ENCODE peak calls at places on chromosomes 7 and 10, in five cellular contexts. One of them, this sample, is unnamed. For H3K4me1 and H3K9me3, the result is how much of the 10 kb centered on the place peaks cover.

GRCh38 chr7:99784007-99784406 is at the start of gene CYP3A4:
- DNase-seq in mucosa of descending colon: peak
- DNase-seq in Peyer's patch: peak
- DNase-seq in left ventricle myocardium inferior: no peak
- DNase-seq in cardiac muscle cell: no peak
- DNase-seq in this sample: no peak

GRCh38 chr10:121880842-121881423 is 46.9 kb downstream of the ATE1 start:
- DNase-seq in mucosa of descending colon: no peak
- DNase-seq in cardiac muscle cell: peak
- DNase-seq in left ventricle myocardium inferior: no peak
- DNase-seq in Peyer's patch: no peak
- DNase-seq in this sample: peak

GRCh38 chr10:103592186-103593021 is 98.9 kb downstream of the NEURL1 start:
- DNase-seq in Peyer's patch: peak
- DNase-seq in mucosa of descending colon: peak
- DNase-seq in cardiac muscle cell: peak
- DNase-seq in left ventricle myocardium inferior: no peak
- DNase-seq in this sample: peak

GRCh38 chr10:122140941-122141623 is 130.0 kb upstream of the BTBD16 start:
- DNase-seq in mucosa of descending colon: peak
- DNase-seq in cardiac muscle cell: peak
- DNase-seq in Peyer's patch: peak
- DNase-seq in left ventricle myocardium inferior: peak
- DNase-seq in this sample: no peak

GRCh38 chr10:110171032-110171431 is 36.4 kb upstream of the MXI1 start:
- DNase-seq in mucosa of descending colon: no peak
- DNase-seq in Peyer's patch: no peak
- DNase-seq in left ventricle myocardium inferior: no peak
- DNase-seq in cardiac muscle cell: no peak
- DNase-seq in this sample: no peak

GRCh38 chr10:77320852-77321496 is 316.6 kb downstream of the KCNMA1 start:
- DNase-seq in mucosa of descending colon: no peak
- DNase-seq in Peyer's patch: no peak
- DNase-seq in cardiac muscle cell: peak
- DNase-seq in left ventricle myocardium inferior: no peak
- DNase-seq in this sample: no peak

GRCh38 chr10:90308223-90308622 is 549.6 kb downstream of the HTR7 start:
- DNase-seq in Peyer's patch: no peak
- DNase-seq in cardiac muscle cell: peak
- DNase-seq in mucosa of descending colon: no peak
- DNase-seq in left ventricle myocardium inferior: no peak
- DNase-seq in this sample: no peak

GRCh38 chr7:145082366-145083240 is 246.8 kb upstream of the TPK1 start:
- DNase-seq in Peyer's patch: no peak
- DNase-seq in mucosa of descending colon: no peak
- DNase-seq in left ventricle myocardium inferior: no peak
- DNase-seq in cardiac muscle cell: no peak
- DNase-seq in this sample: no peak

GRCh38 chr7:101633516-101633915 is 4.4 kb upstream of the MYL10 start:
- DNase-seq in left ventricle myocardium inferior: peak
- DNase-seq in mucosa of descending colon: no peak
- DNase-seq in cardiac muscle cell: no peak
- DNase-seq in Peyer's patch: no peak
- DNase-seq in this sample: no peak

GRCh38 chr10:118732253-118733194 is 22.2 kb downstream of the CACUL1 start:
- DNase-seq in Peyer's patch: no peak
- DNase-seq in cardiac muscle cell: no peak
- DNase-seq in mucosa of descending colon: peak
- DNase-seq in left ventricle myocardium inferior: no peak
- DNase-seq in this sample: no peak

GRCh38 chr7:95766657-95767056 is 5.7 kb upstream of the DYNC1I1 start:
- DNase-seq in Peyer's patch: no peak
- DNase-seq in mucosa of descending colon: no peak
- DNase-seq in left ventricle myocardium inferior: no peak
- DNase-seq in cardiac muscle cell: no peak
- DNase-seq in this sample: no peak

DNA sequence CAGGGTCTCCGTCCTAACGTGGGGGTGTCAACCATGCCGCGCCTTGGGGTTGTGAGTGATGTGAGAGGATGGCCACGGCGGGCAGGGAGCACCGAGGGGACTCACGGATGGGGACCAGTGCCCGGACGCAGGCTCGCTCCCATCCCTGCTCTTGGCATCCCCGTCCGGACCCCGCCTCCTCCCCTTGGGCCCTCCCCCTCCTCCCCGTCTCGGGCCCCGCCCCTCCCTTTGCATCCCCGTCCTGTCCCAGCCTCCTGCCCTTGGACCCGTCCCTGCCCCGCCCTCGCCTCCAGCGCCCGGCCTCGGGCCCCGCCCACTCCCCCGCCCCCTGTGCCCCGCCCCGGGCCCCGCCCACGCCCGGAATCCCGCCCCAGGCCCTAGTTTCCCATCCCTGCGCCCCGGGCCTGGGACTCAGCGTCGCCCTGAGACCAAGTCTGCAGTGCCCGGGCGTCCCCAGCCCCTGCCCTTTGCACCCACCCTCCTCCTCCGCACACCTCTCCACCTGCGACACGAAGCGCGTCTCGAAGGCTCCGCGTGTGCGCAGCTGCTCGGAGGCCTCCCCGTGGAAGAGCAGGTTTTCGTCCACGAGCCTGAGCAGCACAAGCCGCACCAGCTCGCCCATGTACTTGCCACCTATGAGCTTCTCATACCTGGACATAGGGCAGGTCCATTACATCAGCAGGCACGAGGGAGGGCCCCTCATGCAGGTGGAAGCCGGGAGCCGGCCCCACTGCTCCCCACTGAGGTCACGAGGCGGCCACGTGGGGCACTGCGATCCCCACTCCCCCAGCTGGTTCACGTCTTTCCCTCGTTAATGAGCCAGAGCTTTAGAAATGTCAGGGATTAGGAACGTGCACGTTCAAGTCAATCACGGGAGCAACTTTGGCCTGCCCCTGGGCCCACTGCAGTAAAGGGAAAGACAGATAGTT is 5.1 kb upstream of the MYL7 start:
- DNase-seq in mucosa of descending colon: peak
- DNase-seq in cardiac muscle cell: peak
- DNase-seq in Peyer's patch: peak
- DNase-seq in left ventricle myocardium inferior: peak
- DNase-seq in this sample: peak
- H3K4me3 ChIP-seq in mucosa of descending colon: no peak
- H3K4me3 ChIP-seq in cardiac muscle cell: peak
- H3K4me3 ChIP-seq in Peyer's patch: peak
- H3K4me3 ChIP-seq in left ventricle myocardium inferior: peak
- H3K4me3 ChIP-seq in this sample: no peak

GRCh38 chr10:62015994-62016393 is 114.5 kb downstream of the ARID5B start:
- DNase-seq in mucosa of descending colon: no peak
- DNase-seq in Peyer's patch: no peak
- DNase-seq in left ventricle myocardium inferior: no peak
- DNase-seq in cardiac muscle cell: peak
- DNase-seq in this sample: no peak

GRCh38 chr10:62019013-62019684 is 117.7 kb downstream of the ARID5B start:
- DNase-seq in Peyer's patch: no peak
- DNase-seq in cardiac muscle cell: peak
- DNase-seq in mucosa of descending colon: no peak
- DNase-seq in left ventricle myocardium inferior: no peak
- DNase-seq in this sample: peak

GRCh38 chr10:62016477-62017140 is 115.1 kb downstream of the ARID5B start:
- DNase-seq in left ventricle myocardium inferior: no peak
- DNase-seq in Peyer's patch: no peak
- DNase-seq in mucosa of descending colon: no peak
- DNase-seq in cardiac muscle cell: no peak
- DNase-seq in this sample: no peak

GRCh38 chr10:62018141-62018911 is 116.8 kb downstream of the ARID5B start:
- DNase-seq in left ventricle myocardium inferior: no peak
- DNase-seq in Peyer's patch: no peak
- DNase-seq in mucosa of descending colon: no peak
- DNase-seq in cardiac muscle cell: no peak
- DNase-seq in this sample: no peak

DNA sequence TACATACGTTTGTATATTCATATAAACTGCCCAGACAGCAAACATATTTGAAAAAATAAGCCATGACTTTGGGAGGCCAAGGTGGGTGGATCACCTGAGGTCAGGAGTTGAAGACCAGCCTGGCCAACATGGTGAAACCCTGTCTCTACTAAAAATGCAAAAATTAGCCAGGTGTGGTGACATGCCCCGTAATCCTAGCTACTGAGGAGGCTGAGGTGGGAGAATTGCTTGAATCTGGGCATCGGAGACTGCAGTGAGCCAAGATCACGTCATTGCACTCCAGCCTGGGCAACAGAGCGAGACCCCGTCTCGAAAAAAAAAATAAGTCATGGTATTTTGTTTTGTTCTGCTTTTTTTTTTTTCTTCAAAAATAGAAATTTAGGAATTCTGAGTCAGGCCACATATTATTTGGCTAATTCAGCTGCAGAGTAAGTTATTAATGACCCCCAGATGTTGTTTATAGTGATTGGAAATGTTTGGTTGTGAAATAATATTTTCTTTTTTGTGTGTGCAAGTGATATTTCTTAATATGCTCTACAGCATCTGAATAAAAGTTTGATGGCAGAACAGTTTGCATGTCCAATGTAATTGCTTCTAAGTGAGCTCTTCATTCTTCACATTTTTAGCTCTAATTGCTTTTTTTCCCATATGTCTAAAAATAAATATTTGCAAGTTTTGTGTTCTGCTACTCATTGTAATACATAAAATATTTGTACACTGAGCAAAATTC is 115.8 kb downstream of the ARID5B start:
- DNase-seq in cardiac muscle cell: no peak
- DNase-seq in left ventricle myocardium inferior: no peak
- DNase-seq in Peyer's patch: no peak
- DNase-seq in mucosa of descending colon: no peak
- DNase-seq in this sample: no peak
- H3K4me1 ChIP-seq in cardiac muscle cell: under half
- H3K4me1 ChIP-seq in left ventricle myocardium inferior: half or more
- H3K4me1 ChIP-seq in Peyer's patch: under half
- H3K4me1 ChIP-seq in mucosa of descending colon: under half
- H3K4me1 ChIP-seq in this sample: under half

GRCh38 chr7:157558875-157559595 is 222.2 kb downstream of the DNAJB6 start:
- DNase-seq in left ventricle myocardium inferior: no peak
- DNase-seq in Peyer's patch: peak
- DNase-seq in cardiac muscle cell: no peak
- DNase-seq in mucosa of descending colon: no peak
- DNase-seq in this sample: no peak
- H3K9me3 ChIP-seq in left ventricle myocardium inferior: under half
- H3K9me3 ChIP-seq in Peyer's patch: under half
- H3K9me3 ChIP-seq in cardiac muscle cell: under half
- H3K9me3 ChIP-seq in mucosa of descending colon: under half
- H3K9me3 ChIP-seq in this sample: under half

GRCh38 chr10:71771821-71772617 is 1.3 kb downstream of the VSIR start:
- DNase-seq in Peyer's patch: no peak
- DNase-seq in mucosa of descending colon: peak
- DNase-seq in cardiac muscle cell: peak
- DNase-seq in left ventricle myocardium inferior: peak
- DNase-seq in this sample: no peak
- H3K4me3 ChIP-seq in Peyer's patch: peak
- H3K4me3 ChIP-seq in mucosa of descending colon: no peak
- H3K4me3 ChIP-seq in cardiac muscle cell: no peak
- H3K4me3 ChIP-seq in left ventricle myocardium inferior: peak
- H3K4me3 ChIP-seq in this sample: no peak

GRCh38 chr7:75757298-75757676 is 14.7 kb downstream of the CCL26 start:
- DNase-seq in mucosa of descending colon: no peak
- DNase-seq in left ventricle myocardium inferior: no peak
- DNase-seq in Peyer's patch: no peak
- DNase-seq in cardiac muscle cell: no peak
- DNase-seq in this sample: no peak
- H3K4me1 ChIP-seq in mucosa of descending colon: under half
- H3K4me1 ChIP-seq in left ventricle myocardium inferior: under half
- H3K4me1 ChIP-seq in Peyer's patch: under half
- H3K4me1 ChIP-seq in cardiac muscle cell: under half
- H3K4me1 ChIP-seq in this sample: under half

GRCh38 chr7:157739650-157740049 is 402.8 kb downstream of the DNAJB6 start:
- DNase-seq in Peyer's patch: no peak
- DNase-seq in left ventricle myocardium inferior: no peak
- DNase-seq in mucosa of descending colon: no peak
- DNase-seq in cardiac muscle cell: no peak
- DNase-seq in this sample: no peak
- H3K9me3 ChIP-seq in Peyer's patch: under half
- H3K9me3 ChIP-seq in left ventricle myocardium inferior: under half
- H3K9me3 ChIP-seq in mucosa of descending colon: under half
- H3K9me3 ChIP-seq in cardiac muscle cell: under half
- H3K9me3 ChIP-seq in this sample: under half

GRCh38 chr7:94395141-94396041 is 696 bp downstream of the COL1A2 start:
- DNase-seq in left ventricle myocardium inferior: no peak
- DNase-seq in Peyer's patch: peak
- DNase-seq in mucosa of descending colon: peak
- DNase-seq in cardiac muscle cell: peak
- DNase-seq in this sample: peak
- H3K4me3 ChIP-seq in left ventricle myocardium inferior: peak
- H3K4me3 ChIP-seq in Peyer's patch: peak
- H3K4me3 ChIP-seq in mucosa of descending colon: peak
- H3K4me3 ChIP-seq in cardiac muscle cell: peak
- H3K4me3 ChIP-seq in this sample: no peak

GRCh38 chr10:34696423-34696822 is 118.7 kb downstream of the PARD3 start:
- DNase-seq in cardiac muscle cell: peak
- DNase-seq in mucosa of descending colon: no peak
- DNase-seq in Peyer's patch: no peak
- DNase-seq in left ventricle myocardium inferior: no peak
- DNase-seq in this sample: no peak
- H3K4me1 ChIP-seq in cardiac muscle cell: under half
- H3K4me1 ChIP-seq in mucosa of descending colon: under half
- H3K4me1 ChIP-seq in Peyer's patch: under half
- H3K4me1 ChIP-seq in left ventricle myocardium inferior: under half
- H3K4me1 ChIP-seq in this sample: under half